ENCODE peak calls at places on chromosomes 6 and 20, in four cellular contexts. O is lower lobe of right lung, R is coronary artery, W is nephron progenitor cell. H is an unnamed sample.

GRCh38 chr6:1336246-1336843 is 24.4 kb downstream of the FOXQ1 start:
- DNase-seq in O (no peak), R (no peak), W (no peak), H (no peak)

GRCh38 chr20:19688031-19688806 is 69.8 kb upstream of the RIN2 start:
- DNase-seq in O (peak; percentile 78), R (peak; percentile 84), W (peak; percentile 54), H (peak; percentile 90)

GRCh38 chr6:138105446-138105845 is 1.8 kb downstream of the PERP start:
- DNase-seq in O (no peak), R (no peak), W (no peak), H (no peak)

GRCh38 chr20:49865559-49865958 is 49.8 kb downstream of the SPATA2 start:
- DNase-seq in O (no peak), R (peak; percentile 60), W (no peak), H (no peak)

GRCh38 chr6:36298037-36298436 is 28.2 kb downstream of the PNPLA1 start:
- DNase-seq in O (no peak), R (no peak), W (no peak), H (no peak)

GRCh38 chr20:43982886-43983285 is 68.2 kb downstream of the TOX2 start:
- DNase-seq in O (no peak), R (no peak), W (no peak), H (no peak)

GRCh38 chr20:11054266-11055025 is 380.6 kb upstream of the JAG1 start:
- DNase-seq in O (no peak), R (no peak), W (peak; percentile 17), H (no peak)

GRCh38 chr6:42028234-42029061 is 21.9 kb upstream of the TAF8 start:
- DNase-seq in O (peak; percentile 64), R (no peak), W (no peak), H (no peak)

GRCh38 chr6:2524090-2524489 is 226.6 kb downstream of the MYLK4 start:
- DNase-seq in O (no peak), R (no peak), W (no peak), H (no peak)

GRCh38 chr6:104472245-104472644 is 387.5 kb downstream of the HACE1 start:
- DNase-seq in O (no peak), R (no peak), W (no peak), H (no peak)

GRCh38 chr20:46683939-46684750 is 5.1 kb downstream of the TP53RK start:
- DNase-seq in O (peak; percentile 68), R (peak; percentile 73), W (peak; percentile 67), H (peak; percentile 82)

GRCh38 chr6:129210684-129211083 is 327.7 kb downstream of the LAMA2 start:
- DNase-seq in O (no peak), R (no peak), W (no peak), H (no peak)

GRCh38 chr20:57390604-57391438 is at the start of gene RBM38:
- DNase-seq in O (peak; percentile 74), R (no peak), W (peak; percentile 83), H (no peak)

GRCh38 chr20:9572690-9573089 is 58.3 kb downstream of the LAMP5 start:
- DNase-seq in O (no peak), R (no peak), W (no peak), H (no peak)

GRCh38 chr6:108581237-108581931 is 20.7 kb downstream of the FOXO3 start:
- DNase-seq in O (no peak), R (no peak), W (no peak), H (no peak)

GRCh38 chr20:22387452-22387851 is 196.9 kb downstream of the FOXA2 start:
- DNase-seq in O (no peak), R (no peak), W (no peak), H (no peak)

GRCh38 chr6:97411610-97412009 is 128.6 kb upstream of the MMS22L start:
- DNase-seq in O (no peak), R (no peak), W (no peak), H (no peak)

GRCh38 chr6:16305246-16305725 is 66.9 kb downstream of the GMPR start:
- DNase-seq in O (no peak), R (no peak), W (no peak), H (no peak)

GRCh38 chr6:45364466-45364865 is 13.3 kb downstream of the SUPT3H start:
- DNase-seq in O (no peak), R (no peak), W (no peak), H (no peak)

GRCh38 chr6:63441266-63441956 is 121.6 kb upstream of the LGSN start:
- DNase-seq in O (no peak), R (no peak), W (no peak), H (no peak)

GRCh38 chr6:38179300-38179699 is 359.8 kb downstream of the ZFAND3 start:
- DNase-seq in O (no peak), R (no peak), W (no peak), H (no peak)

GRCh38 chr6:167120557-167121030 is 2.3 kb upstream of the CCR6 start:
- DNase-seq in O (no peak), R (no peak), W (no peak), H (no peak)
- TF ChIP-seq CTCF in O (no peak), R (no peak), W (no peak), H (no peak)

GRCh38 chr20:41738584-41739193 is 120.5 kb upstream of the CHD6 start:
- DNase-seq in O (peak; percentile 51), R (no peak), W (peak; percentile 70), H (no peak)
- TF ChIP-seq CTCF in O (peak; percentile 82), R (peak; percentile 61), W (peak; percentile 94), H (peak; percentile 79)

GRCh38 chr6:169370054-169370453 is 116.4 kb upstream of the THBS2 start:
- DNase-seq in O (no peak), R (no peak), W (no peak), H (peak; percentile 83)
- TF ChIP-seq CTCF in O (no peak), R (no peak), W (no peak), H (no peak)

GRCh38 chr6:110517034-110517433 is 40.6 kb upstream of the SLC22A16 start:
- DNase-seq in O (no peak), R (no peak), W (no peak), H (no peak)

GRCh38 chr6:110520188-110520956 is 44.0 kb upstream of the SLC22A16 start:
- DNase-seq in O (no peak), R (no peak), W (no peak), H (no peak)

GRCh38 chr6:110517601-110518280 is 41.3 kb upstream of the SLC22A16 start:
- DNase-seq in O (no peak), R (no peak), W (no peak), H (no peak)

GRCh38 chr6:110520992-110521543 is 44.7 kb upstream of the SLC22A16 start:
- DNase-seq in O (no peak), R (no peak), W (no peak), H (no peak)

DNA sequence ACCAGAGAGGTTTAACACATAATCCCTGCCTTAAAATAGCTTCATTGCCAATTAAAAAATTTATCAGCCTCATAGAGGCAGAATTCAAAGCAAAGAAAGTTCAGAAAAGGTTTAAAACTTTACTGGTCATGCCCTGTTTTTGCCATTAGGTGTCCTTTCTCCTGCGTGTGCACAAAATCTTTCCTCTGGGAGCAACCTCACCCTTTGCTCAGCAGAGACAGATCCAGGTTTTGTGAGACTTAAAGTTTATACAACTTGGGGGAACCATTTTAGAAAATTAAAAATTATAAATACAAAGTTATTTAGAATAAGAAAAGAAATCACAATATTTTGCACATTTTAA is 41.8 kb upstream of the SLC22A16 start:
- DNase-seq in O (no peak), R (no peak), W (no peak), H (no peak)
- TF ChIP-seq CTCF in O (no peak), R (no peak), W (peak; percentile 43), H (peak; percentile 55)

GRCh38 chr6:134174790-134175531 is 122.5 kb upstream of the SLC2A12 start:
- DNase-seq in O (peak; percentile 96), R (peak; percentile 91), W (peak; percentile 97), H (peak; percentile 97)
- TF ChIP-seq CTCF in O (no peak), R (no peak), W (no peak), H (no peak)

GRCh38 chr6:166771701-166772100 is 144.7 kb upstream of the RPS6KA2 start:
- DNase-seq in O (no peak), R (no peak), W (no peak), H (peak; percentile 80)

GRCh38 chr6:166772518-166772917 is 145.5 kb upstream of the RPS6KA2 start:
- DNase-seq in O (no peak), R (no peak), W (no peak), H (peak; percentile 77)

GRCh38 chr6:166769648-166770047 is 142.6 kb upstream of the RPS6KA2 start:
- DNase-seq in O (no peak), R (no peak), W (no peak), H (peak; percentile 60)

GRCh38 chr6:166768761-166769160 is 141.7 kb upstream of the RPS6KA2 start:
- DNase-seq in O (no peak), R (no peak), W (no peak), H (peak; percentile 60)

DNA sequence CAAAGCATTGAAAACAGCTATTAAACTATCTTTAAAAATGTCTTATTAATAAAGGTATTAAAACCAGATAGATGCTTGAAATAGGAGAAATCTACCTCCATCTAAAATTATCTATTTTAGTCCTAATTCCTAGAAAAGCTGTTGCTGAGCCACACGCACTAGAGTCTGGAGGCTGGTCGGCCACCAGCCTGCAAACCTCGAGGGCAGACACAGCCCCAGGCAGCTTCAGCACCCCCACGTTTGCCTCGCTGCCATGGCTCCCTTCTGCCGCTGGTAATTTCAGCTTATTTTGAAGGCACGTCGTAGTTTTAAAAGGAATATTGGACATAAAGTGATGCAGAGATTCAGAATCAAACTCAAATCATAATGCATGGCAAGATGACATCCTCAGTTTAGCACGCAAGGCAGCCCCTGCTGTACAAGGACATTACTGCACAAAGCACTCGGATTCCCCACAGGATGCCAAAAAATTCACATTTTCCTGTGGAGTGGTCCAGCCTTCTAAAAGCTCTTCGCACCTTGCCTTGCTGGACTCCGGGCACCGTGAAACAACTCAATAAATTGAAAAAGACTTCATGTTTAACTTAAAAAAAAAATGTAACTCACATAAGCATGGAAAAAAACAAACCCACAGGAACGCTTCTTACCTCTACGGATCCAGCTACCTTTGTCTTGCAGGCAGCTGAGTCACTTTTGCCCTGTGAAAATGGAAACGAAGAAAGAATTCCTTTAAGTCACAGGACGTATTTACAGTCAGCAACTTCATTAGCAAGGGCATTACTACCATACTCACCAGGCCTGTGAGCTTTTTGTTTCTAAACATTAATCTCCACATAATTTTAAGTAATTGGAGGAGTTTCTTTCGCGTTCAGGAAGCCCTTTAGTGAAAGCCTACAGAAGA is 143.4 kb upstream of the RPS6KA2 start:
- DNase-seq in O (no peak), R (no peak), W (no peak), H (peak; percentile 40)
- TF ChIP-seq CTCF in O (no peak), R (no peak), W (peak; percentile 10), H (peak; percentile 47)